ENCODE peak calls at places on chromosomes 2 and 18, in ten cellular contexts. T is transverse colon, K is K562, H is stomach, G is sigmoid colon, B is GM12878, F is upper lobe of left lung, O is SK-N-SH, Z is HepG2, I is H1. Q is an unnamed sample. For H3K36me3, the result is how much of the 10 kb centered on the place peaks cover.

GRCh38 chr2:96412307-96413066 is 76.9 kb downstream of the NCAPH start:
- DNase-seq in O (no peak), B (no peak), G (no peak), H (no peak), F (no peak), T (no peak), I (no peak), K (no peak), Z (no peak), Q (no peak)

GRCh38 chr18:65544701-65545100 is 206.1 kb upstream of the CDH7 start:
- DNase-seq in T (no peak), H (no peak), G (no peak), Z (no peak), O (no peak), K (no peak), B (no peak), I (no peak), F (no peak), Q (no peak)

GRCh38 chr2:8412082-8412481 is 269.8 kb upstream of the ID2 start:
- DNase-seq in B (no peak), I (no peak), G (no peak), Z (peak), K (no peak), O (no peak), H (peak), F (no peak), T (peak), Q (no peak)

GRCh38 chr18:44681039-44681595 is 429 bp downstream of the SETBP1 start:
- DNase-seq in G (no peak), K (no peak), F (no peak), H (no peak), O (peak), B (no peak), Z (no peak), I (no peak), T (no peak), Q (no peak)

GRCh38 chr2:200033939-200034338 is 78.6 kb downstream of the MAIP1 start:
- DNase-seq in H (no peak), B (no peak), Z (no peak), G (no peak), F (no peak), K (no peak), T (no peak), O (no peak), I (no peak), Q (no peak)

GRCh38 chr2:165582409-165582808 is 112.9 kb downstream of the CSRNP3 start:
- DNase-seq in I (no peak), H (no peak), Z (no peak), O (no peak), F (no peak), K (no peak), G (no peak), B (no peak), T (no peak), Q (no peak)

GRCh38 chr2:36468463-36469266 is 113.1 kb downstream of the CRIM1 start:
- DNase-seq in G (no peak), Z (no peak), B (no peak), O (no peak), F (no peak), H (no peak), I (no peak), T (no peak), K (no peak), Q (peak)

GRCh38 chr2:220143336-220143735 is 515.9 kb downstream of the SLC4A3 start:
- DNase-seq in I (no peak), H (no peak), Z (peak), O (no peak), F (no peak), T (no peak), B (no peak), G (no peak), K (no peak), Q (peak)

GRCh38 chr2:240291940-240292574 is 143.4 kb upstream of the GPC1 start:
- DNase-seq in T (no peak), G (no peak), Z (no peak), B (no peak), F (no peak), I (no peak), K (no peak), O (no peak), H (no peak), Q (peak)

GRCh38 chr2:230657906-230658305 is 54.7 kb upstream of the CAB39 start:
- DNase-seq in B (no peak), K (no peak), G (no peak), I (no peak), F (no peak), T (no peak), O (no peak), H (no peak), Z (no peak), Q (no peak)

GRCh38 chr2:12501469-12502147 is 215.1 kb upstream of the TRIB2 start:
- DNase-seq in F (no peak), T (peak), O (no peak), Z (no peak), B (peak), K (no peak), H (no peak), I (no peak), G (peak), Q (no peak)

GRCh38 chr2:177889812-177890460 is 182.6 kb downstream of the PDE11A start:
- DNase-seq in B (no peak), Z (no peak), F (no peak), H (no peak), G (no peak), K (no peak), I (no peak), T (no peak), O (no peak), Q (no peak)

GRCh38 chr2:176926453-176926852 is 286.1 kb upstream of the HNRNPA3 start:
- DNase-seq in F (no peak), I (no peak), K (no peak), T (no peak), B (no peak), O (no peak), H (no peak), Z (no peak), G (no peak), Q (no peak)

GRCh38 chr2:207289295-207290018 is 123.7 kb upstream of the KLF7 start:
- DNase-seq in F (no peak), T (no peak), G (no peak), Z (no peak), K (no peak), I (no peak), O (no peak), B (no peak), H (no peak), Q (no peak)

GRCh38 chr2:144484201-144484948 is 35.5 kb downstream of the ZEB2 start:
- DNase-seq in F (no peak), Z (no peak), G (no peak), H (no peak), B (no peak), K (no peak), T (no peak), O (no peak), I (no peak), Q (no peak)

GRCh38 chr2:52135235-52135634 is 1103.3 kb upstream of the NRXN1 start:
- DNase-seq in H (no peak), O (no peak), G (no peak), T (no peak), I (no peak), B (no peak), F (no peak), K (no peak), Z (no peak), Q (no peak)

GRCh38 chr2:139055165-139055564 is 275.0 kb upstream of the NXPH2 start:
- DNase-seq in Z (no peak), B (no peak), G (no peak), K (no peak), H (no peak), F (no peak), T (no peak), I (no peak), O (no peak), Q (no peak)

DNA sequence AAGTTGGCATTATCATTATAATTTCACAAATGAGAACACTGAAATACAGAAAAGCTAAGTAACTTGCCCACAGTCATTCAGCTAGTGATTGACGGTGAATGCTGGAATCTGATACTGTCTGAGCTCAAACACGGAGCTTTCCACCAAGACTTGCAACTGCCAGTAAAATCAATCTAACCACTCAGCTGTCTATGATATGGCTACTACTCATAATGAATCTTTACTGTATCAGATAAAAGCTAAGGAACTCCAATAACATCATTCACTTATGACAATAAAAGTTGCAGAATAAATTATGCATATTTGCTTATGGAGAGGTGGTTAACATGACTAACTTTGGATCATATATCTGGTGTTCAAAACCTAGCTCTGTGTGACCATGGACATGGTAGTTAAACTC is 279.4 kb upstream of the NXPH2 start:
- DNase-seq in G (no peak), H (no peak), F (no peak), K (no peak), I (no peak), Z (no peak), T (no peak), B (no peak), O (no peak), Q (no peak)
- TF ChIP-seq POLR2AphosphoS5 in G (no peak), H (no peak), F (no peak), K (no peak), I (no peak), Z (no peak), T (no peak), B (no peak), O (no peak), Q (no peak)

GRCh38 chr2:127510073-127510472 is 16.2 kb downstream of the IWS1 start:
- DNase-seq in K (no peak), I (no peak), B (no peak), T (no peak), O (no peak), G (no peak), H (no peak), F (no peak), Z (no peak), Q (no peak)
- H3K36me3 ChIP-seq in K (half or more), I (under half), B (under half), T (under half), O (under half), G (under half), H (under half), F (under half), Z (under half), Q (under half)

DNA sequence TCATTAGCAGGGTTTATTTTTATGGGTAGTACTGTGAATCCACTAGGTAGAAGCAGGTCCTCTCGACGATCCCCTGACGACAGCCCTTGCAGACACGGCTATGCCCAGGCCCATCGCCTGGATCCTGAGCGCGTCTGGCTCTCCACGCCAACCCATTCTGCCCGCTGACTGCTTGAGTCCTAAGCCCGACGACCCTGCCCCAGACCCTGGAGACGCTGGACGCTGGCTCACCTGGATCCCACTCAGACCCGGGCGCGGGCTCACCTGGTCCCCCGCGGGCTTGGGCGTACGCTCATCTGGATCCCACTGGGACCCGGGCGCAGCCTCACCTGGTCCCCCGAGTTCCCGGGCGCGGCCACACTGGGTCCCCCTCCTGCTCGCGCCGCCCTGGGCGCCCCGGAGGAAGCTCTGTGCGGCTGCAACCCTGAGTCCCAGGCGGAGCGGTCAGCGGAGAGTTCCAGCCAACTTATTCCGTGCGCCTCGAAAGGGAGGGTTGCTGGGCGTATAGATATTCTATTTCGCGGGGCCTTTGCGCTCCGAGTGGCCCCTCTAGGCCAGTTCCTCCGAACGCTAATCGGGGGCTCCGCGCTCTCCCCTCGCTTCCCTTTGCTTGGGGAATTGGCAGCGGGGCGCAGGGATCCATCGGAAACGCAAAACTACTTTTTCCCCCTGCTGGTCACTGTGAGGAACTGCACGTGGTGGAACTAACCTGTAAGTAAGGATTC is 22.4 kb upstream of the RMP24 start:
- DNase-seq in G (peak), I (peak), H (peak), T (peak), F (peak), O (peak), B (no peak), K (peak), Z (peak), Q (no peak)
- TF ChIP-seq EP300 in G (no peak), I (no peak), H (no peak), T (no peak), F (no peak), O (no peak), B (no peak), K (no peak), Z (no peak), Q (no peak)

DNA sequence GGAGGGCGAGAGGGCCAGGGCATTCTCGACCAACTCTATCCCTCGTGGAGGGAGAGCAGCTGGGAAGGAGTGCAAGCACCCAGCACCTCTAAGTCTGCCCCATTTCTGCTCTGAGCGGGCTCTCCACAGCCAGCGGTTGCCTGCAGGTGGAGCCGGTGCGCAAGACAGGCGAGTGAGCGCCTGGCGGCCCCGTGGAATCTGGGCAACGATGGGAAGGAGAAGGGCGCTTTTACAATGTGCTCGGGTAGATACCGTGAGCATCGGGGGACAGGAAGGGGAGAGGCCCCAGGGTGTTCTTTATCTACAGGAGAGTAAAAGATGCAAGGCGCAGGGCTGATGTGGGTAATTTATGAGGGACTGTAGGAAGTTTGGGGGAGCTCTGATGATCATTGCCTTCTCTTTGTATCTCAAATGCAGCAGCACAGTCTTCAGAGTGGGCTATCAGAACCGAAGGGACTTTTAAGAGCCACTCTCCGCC is 867 bp upstream of the TTL start:
- DNase-seq in O (peak), Z (peak), K (peak), G (peak), F (peak), I (peak), B (peak), H (peak), T (peak), Q (peak)
- TF ChIP-seq POLR2AphosphoS5 in O (peak), Z (no peak), K (peak), G (no peak), F (no peak), I (no peak), B (no peak), H (peak), T (no peak), Q (no peak)

DNA sequence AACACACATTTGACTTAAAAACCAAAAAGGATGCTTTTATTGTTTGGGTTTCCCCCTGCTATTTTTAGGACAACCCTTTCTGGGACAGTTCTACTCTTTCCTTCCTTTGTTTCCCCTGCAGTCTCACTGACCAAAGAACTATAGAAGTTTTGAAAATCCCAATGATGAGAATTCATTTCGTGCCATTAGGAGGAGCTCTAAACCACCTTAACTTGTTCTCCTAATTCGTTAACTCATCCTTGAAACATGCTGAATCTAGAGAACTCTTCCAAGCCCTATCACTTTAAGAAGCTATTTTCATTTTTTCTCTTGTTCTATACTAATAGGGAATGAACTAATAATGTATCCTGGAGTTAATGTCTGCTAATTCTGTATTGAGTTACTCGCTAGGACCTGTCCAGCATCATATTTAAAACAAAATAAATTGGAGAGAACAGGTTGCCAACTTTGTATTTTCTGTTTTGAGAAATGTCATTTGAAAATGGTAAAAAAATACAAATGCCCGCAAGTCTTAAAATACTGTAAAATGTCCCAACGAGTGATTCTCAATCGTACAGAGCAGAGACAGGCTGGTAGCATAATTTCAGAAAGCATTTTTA is 62.9 kb downstream of the AFTPH start:
- DNase-seq in Z (peak), O (no peak), F (no peak), H (no peak), K (peak), B (no peak), G (no peak), T (no peak), I (no peak), Q (no peak)
- H3K36me3 ChIP-seq in Z (under half), O (under half), F (under half), H (half or more), K (under half), B (under half), G (under half), T (under half), I (under half), Q (half or more)

GRCh38 chr18:63131106-63131943 is 188.2 kb downstream of the BCL2 start:
- DNase-seq in H (no peak), T (peak), O (peak), I (no peak), F (no peak), K (no peak), G (peak), Z (peak), B (no peak), Q (no peak)
- TF ChIP-seq EP300 in H (no peak), T (no peak), O (no peak), I (no peak), F (no peak), K (no peak), G (no peak), Z (no peak), B (no peak), Q (no peak)

Q was measured in esophagus muscularis mucosa.